ENCODE peak calls at places on chromosomes 11 and 22, in four cellular contexts. K, N, A and V are unnamed samples.
A peak's percentile ranks its signal among the peaks of the same experiment; 100 is the strongest.

GRCh38 chr11:112294688-112295340 is 34.2 kb upstream of the PLET1 start:
- DNase-seq in K (no peak), N (no peak), A (no peak), V (no peak)

GRCh38 chr11:2137202-2138071 is 1.8 kb downstream of the IGF2 start:
- DNase-seq in K (no peak), N (peak; percentile 48), A (peak; percentile 89), V (peak; percentile 69)

GRCh38 chr11:26805001-26805400 is 83.1 kb upstream of the SLC5A12 start:
- DNase-seq in K (no peak), N (no peak), A (no peak), V (no peak)

GRCh38 chr11:77089004-77089545 is 13.6 kb upstream of the OMP start:
- DNase-seq in K (no peak), N (no peak), A (no peak), V (no peak)

GRCh38 chr22:38305481-38306448 is 11.5 kb downstream of the CSNK1E start:
- DNase-seq in K (no peak), N (peak; percentile 54), A (no peak), V (peak; percentile 78)

GRCh38 chr22:26617251-26618199 is at the start of gene CRYBB1:
- DNase-seq in K (no peak), N (peak; percentile 36), A (no peak), V (peak; percentile 7)

GRCh38 chr22:44574581-44575343 is 76.7 kb upstream of the RTL6 start:
- DNase-seq in K (no peak), N (no peak), A (peak; percentile 32), V (no peak)

GRCh38 chr22:46617250-46618103 is 2.7 kb upstream of the GRAMD4 start:
- DNase-seq in K (peak; percentile 12), N (peak; percentile 20), A (no peak), V (no peak)

GRCh38 chr11:10529279-10529678 is 11.7 kb downstream of the RNF141 start:
- DNase-seq in K (no peak), N (peak; percentile 78), A (no peak), V (no peak)

GRCh38 chr11:108897071-108897481 is 232.2 kb downstream of the DDX10 start:
- DNase-seq in K (no peak), N (peak; percentile 63), A (no peak), V (no peak)

GRCh38 chr22:20296598-20296997 is 23.3 kb downstream of the DGCR6L start:
- DNase-seq in K (no peak), N (peak; percentile 21), A (no peak), V (peak; percentile 22)

GRCh38 chr11:61377461-61378160 is 14.8 kb upstream of the TMEM216 start:
- DNase-seq in K (no peak), N (peak; percentile 78), A (no peak), V (peak; percentile 62)

GRCh38 chr11:117281159-117281558 is 10.0 kb upstream of the BACE1-AS start:
- DNase-seq in K (peak; percentile 90), N (peak; percentile 99), A (no peak), V (peak; percentile 97)

GRCh38 chr22:34330432-34330831 is 410.2 kb upstream of the LARGE1 start:
- DNase-seq in K (no peak), N (no peak), A (no peak), V (no peak)

GRCh38 chr11:124798991-124799383 is 1.2 kb downstream of the MSANTD2 start:
- DNase-seq in K (no peak), N (peak; percentile 77), A (peak; percentile 32), V (peak; percentile 68)

GRCh38 chr11:65503923-65504670 is 5.3 kb downstream of the MALAT1 start:
- DNase-seq in K (no peak), N (peak; percentile 59), A (peak; percentile 55), V (peak; percentile 85)

GRCh38 chr11:35619030-35619753 is 932 bp downstream of the FJX1 start:
- DNase-seq in K (no peak), N (peak; percentile 37), A (no peak), V (peak; percentile 45)

GRCh38 chr11:75315439-75315805 is 36.0 kb downstream of the ARRB1 start:
- DNase-seq in K (no peak), N (no peak), A (no peak), V (no peak)

GRCh38 chr11:86099727-86100320 is 30.9 kb upstream of the PICALM start:
- DNase-seq in K (no peak), N (peak; percentile 71), A (no peak), V (no peak)

GRCh38 chr11:78438298-78438975 is 20.8 kb upstream of the GAB2 start:
- DNase-seq in K (no peak), N (no peak), A (no peak), V (no peak)

GRCh38 chr11:133969072-133969471 is 12.3 kb upstream of the IGSF9B start:
- DNase-seq in K (no peak), N (no peak), A (no peak), V (no peak)

GRCh38 chr11:65593518-65594414 is 1.8 kb downstream of the KCNK7 start:
- DNase-seq in K (no peak), N (no peak), A (peak; percentile 55), V (peak; percentile 39)

GRCh38 chr11:71434576-71435130 is 13.5 kb downstream of the DHCR7 start:
- DNase-seq in K (no peak), N (no peak), A (no peak), V (no peak)

GRCh38 chr11:114183041-114183511 is 113.1 kb upstream of the NNMT start:
- DNase-seq in K (no peak), N (no peak), A (no peak), V (no peak)

GRCh38 chr11:71332046-71332445 is 79.7 kb upstream of the SHANK2 start:
- DNase-seq in K (no peak), N (no peak), A (no peak), V (no peak)

GRCh38 chr11:7667460-7667859 is 5.8 kb downstream of the CYB5R2 start:
- DNase-seq in K (no peak), N (peak; percentile 26), A (no peak), V (peak; percentile 22)

GRCh38 chr11:83691387-83692088 is 405.4 kb upstream of the CCDC90B start:
- DNase-seq in K (no peak), N (no peak), A (peak; percentile 82), V (peak; percentile 57)

GRCh38 chr11:72732329-72732728 is 19.9 kb downstream of the ARAP1 start:
- DNase-seq in K (no peak), N (no peak), A (no peak), V (no peak)

GRCh38 chr11:33689089-33689488 is 11.5 kb downstream of the C11orf91 start:
- DNase-seq in K (no peak), N (no peak), A (no peak), V (no peak)

GRCh38 chr22:50701076-50701419 is 28.4 kb downstream of the SHANK3 start:
- DNase-seq in K (no peak), N (no peak), A (no peak), V (no peak)

GRCh38 chr11:71496421-71496820 is 30.6 kb upstream of the KRTAP5-7 start:
- DNase-seq in K (no peak), N (no peak), A (no peak), V (no peak)

GRCh38 chr11:44750440-44751005 is 23.8 kb downstream of the TSPAN18 start:
- DNase-seq in K (no peak), N (no peak), A (no peak), V (no peak)

GRCh38 chr11:96088914-96089313 is 165.0 kb upstream of the MTMR2 start:
- DNase-seq in K (no peak), N (no peak), A (no peak), V (no peak)

GRCh38 chr11:96082936-96083335 is 159.0 kb upstream of the MTMR2 start:
- DNase-seq in K (no peak), N (no peak), A (no peak), V (no peak)

GRCh38 chr11:96085349-96085910 is 161.5 kb upstream of the MTMR2 start:
- DNase-seq in K (no peak), N (no peak), A (no peak), V (no peak)

GRCh38 chr11:96084610-96085348 is 160.9 kb upstream of the MTMR2 start:
- DNase-seq in K (no peak), N (peak; percentile 78), A (no peak), V (no peak)

DNA sequence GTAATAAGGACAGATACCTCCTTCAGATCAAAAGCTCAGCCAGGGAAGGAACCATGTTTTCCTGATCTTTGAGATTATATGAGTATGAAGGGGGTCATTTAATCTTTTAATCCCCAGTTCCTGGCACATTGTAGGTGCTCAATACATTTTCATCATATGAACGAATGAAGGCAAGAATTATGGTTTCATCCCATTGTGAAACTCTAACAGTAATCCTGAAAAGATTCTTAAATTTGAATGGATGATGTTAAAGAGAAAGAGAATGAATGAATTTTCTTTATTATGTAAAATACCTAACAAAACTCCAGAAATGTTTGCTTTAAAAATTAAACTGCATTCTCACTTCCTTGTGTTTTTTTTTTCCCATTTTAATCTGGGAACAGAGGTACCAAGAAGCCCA is 162.2 kb upstream of the MTMR2 start:
- DNase-seq in K (no peak), N (no peak), A (no peak), V (no peak)
- TF ChIP-seq CTCF in K (no peak), N (no peak), A (no peak), V (no peak)

GRCh38 chr11:843818-844692 is 1.4 kb downstream of the TSPAN4 start:
- DNase-seq in K (peak; percentile 84), N (peak; percentile 90), A (peak; percentile 83), V (peak; percentile 99)
- H3K4me3 ChIP-seq in K (peak overlapping the region; percentile 86), N (peak overlapping the region; percentile 98), A (peak overlapping the region; percentile 98), V (peak overlapping the region; percentile 73)

GRCh38 chr11:130146797-130147196 is 12.8 kb upstream of the ST14 start:
- DNase-seq in K (no peak), N (no peak), A (no peak), V (no peak)

GRCh38 chr11:130144129-130144528 is 15.5 kb upstream of the ST14 start:
- DNase-seq in K (no peak), N (no peak), A (no peak), V (no peak)

GRCh38 chr11:130144721-130145327 is 14.8 kb upstream of the ST14 start:
- DNase-seq in K (no peak), N (peak; percentile 20), A (peak; percentile 46), V (no peak)

GRCh38 chr11:130145328-130145812 is 14.2 kb upstream of the ST14 start:
- DNase-seq in K (no peak), N (no peak), A (no peak), V (no peak)

DNA sequence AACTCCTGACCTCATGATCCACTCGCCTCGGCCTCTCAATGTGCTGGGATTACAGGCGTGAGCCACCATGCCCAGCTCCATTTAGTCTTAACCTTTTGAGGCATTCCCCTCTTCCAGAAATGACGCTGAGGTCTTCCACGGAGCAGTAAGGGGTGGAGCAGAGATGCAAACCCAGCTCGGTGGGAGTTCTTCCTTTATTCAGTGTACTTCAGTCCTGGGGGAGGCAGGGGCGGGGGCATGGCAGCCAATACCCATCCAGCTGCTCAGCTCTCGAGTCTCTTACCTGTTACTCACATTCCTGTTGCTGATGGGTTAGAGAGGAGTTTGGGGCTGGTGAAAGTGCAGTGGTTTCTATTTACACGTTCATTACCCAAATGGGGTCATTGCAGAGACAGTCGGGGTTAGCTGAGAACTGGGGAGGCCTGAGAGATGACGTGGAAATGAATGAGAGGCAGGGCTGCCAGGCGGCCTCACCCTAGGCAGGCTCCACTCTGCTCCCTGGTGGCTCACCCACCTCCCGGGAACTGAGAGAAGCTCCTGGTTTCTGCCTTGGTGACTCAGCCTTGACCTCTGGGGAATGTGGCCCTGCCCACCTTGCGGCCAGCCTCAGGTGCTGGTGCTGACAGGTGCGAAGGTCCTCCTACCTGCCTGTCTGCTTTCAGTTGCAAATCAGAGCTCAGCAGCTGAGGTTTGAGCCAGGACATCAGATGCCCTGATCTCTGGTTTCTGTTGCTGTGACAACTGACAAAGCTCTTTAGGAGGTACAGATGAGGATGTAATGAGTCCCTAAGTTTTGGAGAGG is 13.4 kb upstream of the ST14 start:
- DNase-seq in K (no peak), N (no peak), A (no peak), V (peak; percentile 54)
- TF ChIP-seq CTCF in K (peak; percentile 38), N (no peak), A (peak; percentile 11), V (peak; percentile 49)

DNA sequence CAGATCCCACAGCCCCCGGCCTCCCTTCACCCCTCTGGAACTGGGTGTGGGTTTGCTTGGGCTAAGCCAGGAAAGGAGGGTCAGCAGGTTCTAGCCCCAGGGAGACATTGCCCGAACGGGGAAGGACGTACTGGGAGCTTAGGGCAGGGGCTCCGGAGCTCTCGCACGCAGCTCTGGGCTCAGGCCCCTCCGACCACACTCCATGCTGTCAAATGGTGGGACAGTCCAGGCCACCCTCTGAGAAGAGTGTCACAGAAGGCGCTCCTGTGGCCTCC is 13.3 kb upstream of the TEF start:
- DNase-seq in K (no peak), N (no peak), A (no peak), V (no peak)
- H3K4me3 ChIP-seq in K (no peak overlapping the region), N (no peak overlapping the region), A (no peak overlapping the region), V (no peak overlapping the region)